ENCODE peak calls at places on chromosomes 13 and 19, in five cellular contexts. S, Z, V, G and C are unnamed samples.

GRCh38 chr13:23578411-23579071 is 8.3 kb downstream of the TNFRSF19 start:
- DNase-seq in S (peak; percentile 74), Z (peak; percentile 75), V (peak; percentile 80), G (peak; percentile 95), C (peak; percentile 67)

GRCh38 chr13:39596176-39596575 is 6.8 kb downstream of the LHFPL6 start:
- DNase-seq in S (no peak), Z (no peak), V (no peak), G (no peak), C (no peak)

GRCh38 chr19:42540071-42540553 is 11.8 kb upstream of the CEACAM1 start:
- DNase-seq in S (no peak), Z (no peak), V (no peak), G (no peak), C (no peak)

GRCh38 chr19:48962029-48962848 is 2.9 kb upstream of the FTL start:
- DNase-seq in S (no peak), Z (peak; percentile 79), V (peak; percentile 91), G (peak; percentile 80), C (no peak)

GRCh38 chr19:55687281-55688172 is 12.5 kb downstream of the EPN1 start:
- DNase-seq in S (no peak), Z (no peak), V (peak; percentile 83), G (peak; percentile 80), C (no peak)

GRCh38 chr19:6414793-6415591 is 9.6 kb downstream of the KHSRP start:
- DNase-seq in S (no peak), Z (no peak), V (no peak), G (peak; percentile 74), C (no peak)

GRCh38 chr19:11479470-11480080 is 1.3 kb downstream of the ELAVL3 start:
- DNase-seq in S (no peak), Z (no peak), V (peak; percentile 66), G (peak; percentile 72), C (no peak)

GRCh38 chr19:47305309-47305751 is 4.3 kb upstream of the C5AR1 start:
- DNase-seq in S (peak; percentile 73), Z (peak; percentile 65), V (peak; percentile 75), G (peak; percentile 81), C (peak; percentile 45)

GRCh38 chr13:79070343-79070974 is 335.6 kb downstream of the RBM26 start:
- DNase-seq in S (no peak), Z (no peak), V (no peak), G (no peak), C (no peak)

GRCh38 chr13:33279414-33279813 is 6.1 kb downstream of the STARD13 start:
- DNase-seq in S (no peak), Z (no peak), V (peak; percentile 77), G (no peak), C (no peak)

GRCh38 chr19:43526884-43527859 is at the start of gene ETHE1:
- DNase-seq in S (peak; percentile 83), Z (peak; percentile 81), V (peak; percentile 94), G (peak; percentile 94), C (peak; percentile 69)

GRCh38 chr13:106566682-106567420 is 1.1 kb downstream of the ARGLU1 start:
- DNase-seq in S (peak; percentile 58), Z (peak; percentile 75), V (peak; percentile 77), G (no peak), C (no peak)

GRCh38 chr13:113668491-113668971 is 1.5 kb downstream of the GRK1 start:
- DNase-seq in S (peak; percentile 11), Z (no peak), V (no peak), G (no peak), C (no peak)

GRCh38 chr19:49861127-49861526 is 6.2 kb downstream of the PNKP start:
- DNase-seq in S (peak; percentile 30), Z (no peak), V (no peak), G (no peak), C (no peak)

GRCh38 chr19:51259348-51260245 is 8.7 kb downstream of the SIGLECL1 start:
- DNase-seq in S (no peak), Z (no peak), V (peak; percentile 20), G (no peak), C (no peak)

GRCh38 chr19:1445185-1445931 is 4.6 kb upstream of the APC2 start:
- DNase-seq in S (peak; percentile 70), Z (peak; percentile 65), V (peak; percentile 76), G (peak; percentile 89), C (peak; percentile 68)

GRCh38 chr19:6719992-6720368 is 470 bp downstream of the C3 start:
- DNase-seq in S (no peak), Z (no peak), V (no peak), G (no peak), C (no peak)

GRCh38 chr19:49506575-49507105 is 5.8 kb upstream of the FCGRT start:
- DNase-seq in S (no peak), Z (peak; percentile 72), V (peak; percentile 88), G (peak; percentile 78), C (peak; percentile 75)

GRCh38 chr13:59774511-59774911 is 389.2 kb downstream of the DIAPH3 start:
- DNase-seq in S (no peak), Z (no peak), V (no peak), G (no peak), C (no peak)

GRCh38 chr13:109715902-109716301 is 70.5 kb downstream of the IRS2 start:
- DNase-seq in S (no peak), Z (no peak), V (no peak), G (no peak), C (no peak)

GRCh38 chr13:30551194-30551593 is 66.5 kb upstream of the USPL1 start:
- DNase-seq in S (no peak), Z (no peak), V (no peak), G (no peak), C (no peak)

GRCh38 chr19:11377756-11378155 is 3.3 kb downstream of the SWSAP1 start:
- DNase-seq in S (no peak), Z (no peak), V (no peak), G (no peak), C (no peak)

GRCh38 chr19:39129116-39129515 is 3.5 kb downstream of the PAK4 start:
- DNase-seq in S (no peak), Z (no peak), V (no peak), G (no peak), C (no peak)

GRCh38 chr19:3304871-3305423 is 61.4 kb upstream of the NFIC start:
- DNase-seq in S (peak; percentile 78), Z (peak; percentile 71), V (peak; percentile 83), G (no peak), C (peak; percentile 67)

GRCh38 chr19:18021121-18021755 is 13.3 kb downstream of the ARRDC2 start:
- DNase-seq in S (peak; percentile 71), Z (peak; percentile 76), V (peak; percentile 87), G (peak; percentile 85), C (peak; percentile 70)

GRCh38 chr19:48511800-48512503 is at the start of gene LMTK3:
- DNase-seq in S (no peak), Z (no peak), V (no peak), G (peak; percentile 51), C (peak; percentile 77)

GRCh38 chr13:101204270-101205011 is 211.9 kb downstream of the NALCN start:
- DNase-seq in S (no peak), Z (no peak), V (no peak), G (no peak), C (no peak)

GRCh38 chr19:13100031-13100588 is 2.5 kb downstream of the LYL1 start:
- DNase-seq in S (no peak), Z (no peak), V (no peak), G (no peak), C (no peak)
- H3K27ac ChIP-seq in S (peak overlapping the region; percentile 87), Z (peak overlapping the region; percentile 96), V (peak overlapping the region; percentile 65), G (peak overlapping the region; percentile 68), C (peak overlapping the region; percentile 89)

GRCh38 chr19:4362871-4363545 is 19.6 kb downstream of the MPND start:
- DNase-seq in S (no peak), Z (no peak), V (no peak), G (no peak), C (no peak)
- TF ChIP-seq CTCF in S (no peak), Z (no peak), V (no peak), G (no peak), C (no peak)

DNA sequence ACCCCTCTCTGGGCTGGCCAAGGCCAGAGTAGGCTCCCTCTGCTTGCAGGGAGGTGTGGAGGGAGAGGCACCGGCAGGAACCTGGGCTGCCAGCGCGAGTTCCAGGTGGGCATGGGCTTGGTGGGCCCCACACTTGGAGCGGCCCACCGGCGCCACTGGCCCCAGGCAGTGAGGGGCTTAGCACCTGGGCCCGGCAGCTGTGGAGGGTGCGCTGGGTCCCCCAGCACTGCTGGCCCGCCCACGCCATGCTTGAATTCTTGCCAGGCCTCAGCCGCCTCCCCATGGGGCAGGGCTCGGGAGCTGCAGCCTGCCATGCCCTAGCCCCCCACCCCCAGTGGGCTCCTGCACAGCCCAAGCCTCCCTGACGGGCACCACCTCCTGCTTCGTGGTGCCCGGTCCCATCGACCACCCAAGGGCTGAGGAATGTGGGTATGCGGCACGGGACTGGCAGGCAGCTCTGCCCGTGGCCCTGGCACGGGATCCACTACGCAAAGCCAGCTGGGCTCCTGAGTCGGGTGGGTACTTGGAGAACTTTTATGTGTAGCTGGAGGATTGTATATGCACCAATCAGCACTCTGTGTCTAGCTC is 1648.0 kb downstream of the OLFM4 start:
- DNase-seq in S (no peak), Z (no peak), V (no peak), G (peak; percentile 65), C (no peak)
- H3K9me3 ChIP-seq in S (no peaks in the 10 kb centered on the region), Z (no peaks in the 10 kb centered on the region), V (no peaks in the 10 kb centered on the region), G (no peaks in the 10 kb centered on the region), C (no peaks in the 10 kb centered on the region)

GRCh38 chr13:93248627-93249047 is 22.0 kb downstream of the GPC6 start:
- DNase-seq in S (no peak), Z (no peak), V (no peak), G (peak; percentile 87), C (no peak)
- H3K27ac ChIP-seq in S (no peak overlapping the region), Z (no peak overlapping the region), V (no peak overlapping the region), G (no peak overlapping the region), C (no peak overlapping the region)

GRCh38 chr13:29464105-29464679 is 131.3 kb downstream of the SLC7A1 start:
- DNase-seq in S (no peak), Z (no peak), V (no peak), G (no peak), C (no peak)
- TF ChIP-seq CTCF in S (no peak), Z (no peak), V (no peak), G (no peak), C (no peak)